ENCODE peak calls at places on chromosomes 4 and X, in six cellular contexts. V is foreskin melanocyte, L is H7, C is SK-MEL-5, P is posterior cingulate gyrus, Z is H9. Y is an unnamed sample.

GRCh38 chr4:84967292-84967651 is 782 bp upstream of the WDFY3 start:
- DNase-seq in L (no peak), C (no peak), Z (no peak), P (no peak), V (no peak), Y (no peak)

GRCh38 chr4:40576651-40577480 is 52.8 kb downstream of the RBM47 start:
- DNase-seq in C (peak; percentile 79), L (no peak), V (peak; percentile 64), Z (no peak), P (no peak), Y (no peak)

GRCh38 chr4:136713140-136713539 is 819.2 kb downstream of the PCDH18 start:
- DNase-seq in L (peak; percentile 3), V (no peak), C (peak; percentile 3), P (no peak), Z (no peak), Y (no peak)

GRCh38 chr4:145731026-145731425 is 51.1 kb downstream of the C4orf51 start:
- DNase-seq in L (no peak), Z (no peak), V (no peak), P (no peak), C (no peak), Y (peak; percentile 74)

GRCh38 chr4:140719693-140720092 is 36.5 kb downstream of the TBC1D9 start:
- DNase-seq in C (no peak), P (no peak), L (no peak), Z (no peak), V (no peak), Y (no peak)

GRCh38 chrX:45145492-45146215 is 55.0 kb downstream of the DIPK2B start:
- DNase-seq in P (no peak), C (no peak), L (no peak), Z (no peak), V (no peak), Y (no peak)

GRCh38 chrX:45172890-45173289 is 27.8 kb downstream of the DIPK2B start:
- DNase-seq in L (peak; percentile 20), Z (no peak), V (no peak), C (no peak), P (no peak), Y (no peak)

GRCh38 chrX:44246826-44247225 is 96.6 kb downstream of the EFHC2 start:
- DNase-seq in V (no peak), Z (no peak), L (no peak), C (no peak), P (no peak), Y (no peak)

GRCh38 chr4:82667761-82668505 is 106.1 kb upstream of the TMEM150C start:
- DNase-seq in P (no peak), V (no peak), Z (no peak), L (peak; percentile 20), C (no peak), Y (no peak)

GRCh38 chr4:180217070-180217469 is 2026.1 kb upstream of the TENM3 start:
- DNase-seq in V (no peak), L (no peak), C (no peak), P (no peak), Z (no peak), Y (no peak)

GRCh38 chr4:24024597-24024996 is 134.8 kb upstream of the PPARGC1A start:
- DNase-seq in V (no peak), C (no peak), P (no peak), Z (no peak), L (no peak), Y (no peak)

GRCh38 chr4:29052266-29052665 is 1667.9 kb upstream of the PCDH7 start:
- DNase-seq in Z (peak; percentile 38), C (no peak), P (no peak), L (no peak), V (no peak), Y (no peak)

GRCh38 chrX:101390664-101391525 is at the start of gene RPL36A:
- DNase-seq in Z (peak; percentile 91), V (peak; percentile 85), C (peak; percentile 92), L (peak; percentile 75), P (peak; percentile 94), Y (peak; percentile 88)

GRCh38 chr4:144583658-144584057 is 62.3 kb upstream of the HHIP start:
- DNase-seq in Z (no peak), V (peak; percentile 57), P (no peak), L (no peak), C (peak; percentile 11), Y (no peak)

GRCh38 chr4:23458061-23458460 is 431.8 kb downstream of the PPARGC1A start:
- DNase-seq in L (no peak), Z (no peak), V (no peak), C (no peak), P (no peak), Y (no peak)

GRCh38 chrX:149248073-149248625 is 257.0 kb downstream of the IDS start:
- DNase-seq in C (peak; percentile 37), P (no peak), L (no peak), Z (no peak), V (peak; percentile 94), Y (no peak)

GRCh38 chr4:2962614-2963184 is 507 bp downstream of the NOP14 start:
- DNase-seq in V (no peak), Z (peak; percentile 66), L (peak; percentile 72), C (peak; percentile 60), P (no peak), Y (peak; percentile 32)

GRCh38 chr4:151933122-151933827 is 172.5 kb upstream of the GATB start:
- DNase-seq in P (no peak), C (no peak), V (no peak), Z (peak; percentile 43), L (no peak), Y (no peak)

GRCh38 chr4:100100985-100101384 is 89.3 kb downstream of the DDIT4L start:
- DNase-seq in P (no peak), L (no peak), V (no peak), Z (no peak), C (no peak), Y (no peak)

GRCh38 chr4:125750827-125751466 is 436.2 kb downstream of the FAT4 start:
- DNase-seq in Z (peak; percentile 62), P (no peak), V (peak; percentile 10), L (peak; percentile 59), C (peak; percentile 63), Y (no peak)

GRCh38 chrX:16664626-16665025 is 14.7 kb downstream of the S100G start:
- DNase-seq in V (no peak), C (no peak), Z (no peak), P (no peak), L (peak; percentile 46), Y (no peak)

GRCh38 chrX:108090474-108091265 is 672 bp downstream of the PSMD10 start:
- DNase-seq in P (no peak), Z (no peak), V (peak; percentile 12), C (peak; percentile 8), L (no peak), Y (no peak)

GRCh38 chr4:188930822-188931221 is 791.6 kb downstream of the TRIML1 start:
- DNase-seq in Z (no peak), P (no peak), V (no peak), L (no peak), C (no peak), Y (no peak)

Y was measured in NCI-H1105 treated with DMSO at 0.1 percent for 48 hours.